ENCODE peak calls at places on chromosomes 7 and 10, in nine cellular contexts. L is right lobe of liver, Q is suprapubic skin, U is A549, X is uterus, Y is adrenal gland, I is HCT116, G is transverse colon, H is ovary. K is an unnamed sample.

GRCh38 chr7:149620961-149621360 is 123.4 kb upstream of the ZNF746 start:
- DNase-seq in L (no peak), Q (peak; percentile 56), U (no peak), X (no peak), Y (no peak), I (no peak), G (peak; percentile 14), H (no peak), K (no peak)

GRCh38 chr7:42746226-42746625 is 165.6 kb downstream of the C7orf25 start:
- DNase-seq in L (no peak), Q (no peak), U (no peak), X (no peak), Y (no peak), I (no peak), G (no peak), H (no peak), K (no peak)

GRCh38 chr7:128351296-128352123 is 7.8 kb upstream of the RBM28 start:
- DNase-seq in L (no peak), Q (no peak), U (no peak), X (no peak), Y (no peak), I (no peak), G (no peak), H (no peak), K (no peak)

GRCh38 chr7:155869784-155870076 is 57.5 kb upstream of the SHH start:
- DNase-seq in L (peak; percentile 33), Q (peak; percentile 40), U (no peak), X (no peak), Y (no peak), I (no peak), G (no peak), H (no peak), K (no peak)

GRCh38 chr10:98045785-98046389 is 15.5 kb upstream of the CRTAC1 start:
- DNase-seq in L (peak; percentile 61), Q (no peak), U (peak; percentile 74), X (peak; percentile 24), Y (peak; percentile 51), I (peak; percentile 60), G (peak; percentile 51), H (peak; percentile 47), K (peak; percentile 64)

GRCh38 chr10:60920479-60920878 is 23.5 kb downstream of the RHOBTB1 start:
- DNase-seq in L (no peak), Q (no peak), U (no peak), X (no peak), Y (no peak), I (no peak), G (no peak), H (no peak), K (no peak)

GRCh38 chr7:124155400-124156022 is 122.6 kb upstream of the TMEM229A start:
- DNase-seq in L (no peak), Q (no peak), U (peak; percentile 29), X (no peak), Y (no peak), I (peak; percentile 15), G (no peak), H (no peak), K (no peak)

GRCh38 chr7:103867874-103868273 is 121.6 kb downstream of the RELN start:
- DNase-seq in L (no peak), Q (no peak), U (no peak), X (no peak), Y (no peak), I (no peak), G (no peak), H (no peak), K (no peak)

GRCh38 chr7:128005117-128005516 is 26.1 kb downstream of the LRRC4 start:
- DNase-seq in L (no peak), Q (no peak), U (no peak), X (no peak), Y (no peak), I (no peak), G (no peak), H (no peak), K (no peak)

GRCh38 chr7:154916381-154917213 is 86.3 kb downstream of the PAXIP1 start:
- DNase-seq in L (peak; percentile 31), Q (peak; percentile 21), U (no peak), X (no peak), Y (no peak), I (no peak), G (no peak), H (peak; percentile 10), K (no peak)

GRCh38 chr10:124106241-124106905 is 13.0 kb upstream of the CHST15 start:
- DNase-seq in L (peak; percentile 84), Q (no peak), U (peak; percentile 55), X (peak; percentile 87), Y (peak; percentile 92), I (peak; percentile 48), G (peak; percentile 71), H (peak; percentile 95), K (peak; percentile 38)

GRCh38 chr7:16026253-16027020 is 340.0 kb upstream of the MEOX2 start:
- DNase-seq in L (peak; percentile 46), Q (no peak), U (no peak), X (no peak), Y (no peak), I (no peak), G (no peak), H (no peak), K (no peak)

GRCh38 chr10:4733150-4733842 is 92.7 kb upstream of the AKR1E2 start:
- DNase-seq in L (no peak), Q (no peak), U (peak; percentile 70), X (no peak), Y (no peak), I (no peak), G (no peak), H (no peak), K (no peak)

GRCh38 chr10:78542536-78542935 is 508.9 kb downstream of the RPS24 start:
- DNase-seq in L (no peak), Q (no peak), U (no peak), X (no peak), Y (no peak), I (no peak), G (no peak), H (no peak), K (no peak)
- TF ChIP-seq POLR2A in L (no peak), Q (no peak), U (no peak), X (no peak), Y (no peak), I (no peak), G (no peak), H (no peak), K (no peak)

GRCh38 chr10:13100349-13101294 is 659 bp downstream of the OPTN start:
- DNase-seq in L (peak; percentile 61), Q (peak; percentile 75), U (peak; percentile 41), X (peak; percentile 35), Y (peak; percentile 57), I (no peak), G (peak; percentile 43), H (no peak), K (peak; percentile 14)

GRCh38 chr10:13099144-13099665 is 758 bp upstream of the OPTN start:
- DNase-seq in L (peak; percentile 62), Q (no peak), U (peak; percentile 84), X (peak; percentile 58), Y (peak; percentile 70), I (peak; percentile 54), G (peak; percentile 62), H (peak; percentile 62), K (peak; percentile 44)

GRCh38 chr10:13103554-13103953 is 3.6 kb downstream of the OPTN start:
- DNase-seq in L (no peak), Q (no peak), U (no peak), X (no peak), Y (no peak), I (no peak), G (no peak), H (no peak), K (no peak)

GRCh38 chr10:13102002-13102794 is 2.2 kb downstream of the OPTN start:
- DNase-seq in L (peak; percentile 80), Q (no peak), U (no peak), X (no peak), Y (peak; percentile 66), I (no peak), G (no peak), H (no peak), K (no peak)

DNA sequence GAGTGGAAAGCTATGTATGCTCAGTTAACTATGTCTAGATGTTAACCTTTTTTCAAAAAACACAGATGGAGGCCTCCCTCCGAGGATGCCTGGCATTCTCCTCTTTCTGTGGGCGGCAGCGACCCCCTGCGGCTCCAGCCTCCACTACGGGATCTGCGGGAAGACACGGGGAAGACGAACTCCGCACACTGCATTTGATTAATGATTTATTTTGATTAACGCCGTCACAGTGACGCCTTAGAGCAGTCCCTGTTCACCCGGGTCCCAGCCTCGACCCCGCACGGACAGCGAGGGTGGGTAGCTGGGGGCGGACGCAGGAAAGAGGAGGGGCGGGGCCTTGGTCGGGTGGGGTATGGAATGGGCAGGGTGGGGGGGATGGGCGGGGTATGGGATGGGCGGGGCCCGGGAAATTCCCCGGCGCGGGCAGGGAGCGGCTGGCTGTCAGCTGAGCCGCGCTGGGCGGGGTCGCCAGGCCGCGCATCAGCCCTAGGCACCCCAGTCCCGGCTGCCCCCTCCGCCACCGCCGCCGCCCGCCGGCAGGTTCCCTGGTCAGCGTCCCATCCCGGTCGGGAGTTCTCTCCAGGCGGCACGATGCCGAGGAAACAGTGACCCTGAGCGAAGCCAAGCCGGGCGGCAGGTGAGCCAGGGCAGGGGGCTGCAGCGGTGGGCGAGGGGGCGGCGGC is at the start of gene OPTN:
- DNase-seq in L (peak; percentile 81), Q (peak; percentile 85), U (peak; percentile 87), X (peak; percentile 79), Y (peak; percentile 88), I (peak; percentile 64), G (peak; percentile 84), H (peak; percentile 90), K (peak; percentile 74)
- TF ChIP-seq POLR2A in L (peak; percentile 72), Q (peak; percentile 70), U (peak; percentile 30), X (peak; percentile 56), Y (peak; percentile 61), I (no peak), G (peak; percentile 80), H (peak; percentile 39), K (peak; percentile 63)

GRCh38 chr10:68600041-68600778 is 40.1 kb downstream of the TET1 start:
- DNase-seq in L (peak; percentile 65), Q (peak; percentile 66), U (peak; percentile 74), X (peak; percentile 45), Y (peak; percentile 78), I (peak; percentile 70), G (peak; percentile 66), H (peak; percentile 58), K (peak; percentile 76)
- TF ChIP-seq POLR2A in L (no peak), Q (no peak), U (peak; percentile 52), X (no peak), Y (peak; percentile 22), I (peak; percentile 21), G (no peak), H (no peak), K (peak; percentile 42)

GRCh38 chr7:100082978-100083377 is 1.5 kb upstream of the ZNF3 start:
- DNase-seq in L (no peak), Q (no peak), U (no peak), X (no peak), Y (no peak), I (no peak), G (no peak), H (no peak), K (no peak)

GRCh38 chr7:100085515-100085914 is 3.3 kb upstream of the COPS6 start:
- DNase-seq in L (no peak), Q (no peak), U (no peak), X (no peak), Y (no peak), I (no peak), G (no peak), H (no peak), K (no peak)

GRCh38 chr7:100080895-100081534 is 508 bp downstream of the ZNF3 start:
- DNase-seq in L (peak; percentile 77), Q (no peak), U (no peak), X (no peak), Y (no peak), I (no peak), G (no peak), H (no peak), K (no peak)

GRCh38 chr7:100079024-100079560 is 2.4 kb downstream of the ZNF3 start:
- DNase-seq in L (no peak), Q (no peak), U (no peak), X (no peak), Y (no peak), I (no peak), G (peak; percentile 78), H (no peak), K (no peak)

GRCh38 chr7:100081535-100082102 is at the start of gene ZNF3:
- DNase-seq in L (peak; percentile 99), Q (peak; percentile 99), U (peak; percentile 99), X (peak; percentile 98), Y (peak; percentile 99), I (peak; percentile 98), G (peak; percentile 98), H (peak; percentile 98), K (peak; percentile 94)
- TF ChIP-seq POLR2A in L (peak; percentile 79), Q (peak; percentile 72), U (peak; percentile 69), X (peak; percentile 75), Y (no peak), I (peak; percentile 58), G (peak; percentile 87), H (peak; percentile 70), K (peak; percentile 39)